ENCODE peak calls at places on chromosomes 7 and 10, in eight cellular contexts. One of them, this sample, is unnamed.

GRCh38 chr10:49293208-49293603 is 5.8 kb upstream of the C10orf71 start:
- DNase-seq in AG10803: no peak
- DNase-seq in foreskin fibroblast: no peak
- DNase-seq in pancreas: no peak
- DNase-seq in HFFc6: no peak
- DNase-seq in Panc1: no peak
- DNase-seq in WTC11: no peak
- DNase-seq in progenitor cell of endocrine pancreas: no peak
- DNase-seq in this sample: no peak

GRCh38 chr10:60425392-60426110 is 35.9 kb upstream of the ANK3 start:
- DNase-seq in AG10803: peak
- DNase-seq in WTC11: no peak
- DNase-seq in pancreas: no peak
- DNase-seq in foreskin fibroblast: peak
- DNase-seq in HFFc6: peak
- DNase-seq in Panc1: no peak
- DNase-seq in progenitor cell of endocrine pancreas: no peak
- DNase-seq in this sample: peak

GRCh38 chr10:31322647-31323046 is 3.6 kb downstream of the ZEB1 start:
- DNase-seq in Panc1: no peak
- DNase-seq in progenitor cell of endocrine pancreas: no peak
- DNase-seq in WTC11: no peak
- DNase-seq in foreskin fibroblast: no peak
- DNase-seq in HFFc6: no peak
- DNase-seq in pancreas: no peak
- DNase-seq in AG10803: peak
- DNase-seq in this sample: peak

GRCh38 chr10:91541481-91541880 is 91.4 kb downstream of the PPP1R3C start:
- DNase-seq in Panc1: no peak
- DNase-seq in foreskin fibroblast: no peak
- DNase-seq in progenitor cell of endocrine pancreas: no peak
- DNase-seq in HFFc6: no peak
- DNase-seq in AG10803: peak
- DNase-seq in pancreas: no peak
- DNase-seq in WTC11: no peak
- DNase-seq in this sample: peak

GRCh38 chr7:2757904-2758672 is 70.1 kb downstream of the AMZ1 start:
- DNase-seq in AG10803: peak
- DNase-seq in WTC11: no peak
- DNase-seq in foreskin fibroblast: peak
- DNase-seq in pancreas: no peak
- DNase-seq in progenitor cell of endocrine pancreas: no peak
- DNase-seq in HFFc6: peak
- DNase-seq in Panc1: peak
- DNase-seq in this sample: peak

GRCh38 chr10:48651293-48651692 is 33.4 kb upstream of the WDFY4 start:
- DNase-seq in foreskin fibroblast: no peak
- DNase-seq in pancreas: no peak
- DNase-seq in HFFc6: no peak
- DNase-seq in WTC11: no peak
- DNase-seq in progenitor cell of endocrine pancreas: no peak
- DNase-seq in Panc1: no peak
- DNase-seq in AG10803: no peak
- DNase-seq in this sample: no peak

GRCh38 chr10:78524941-78525340 is 491.3 kb downstream of the RPS24 start:
- DNase-seq in AG10803: no peak
- DNase-seq in WTC11: no peak
- DNase-seq in HFFc6: no peak
- DNase-seq in Panc1: no peak
- DNase-seq in progenitor cell of endocrine pancreas: no peak
- DNase-seq in foreskin fibroblast: no peak
- DNase-seq in pancreas: no peak
- DNase-seq in this sample: no peak

GRCh38 chr7:154423219-154423618 is 371.0 kb downstream of the DPP6 start:
- DNase-seq in WTC11: no peak
- DNase-seq in pancreas: no peak
- DNase-seq in AG10803: no peak
- DNase-seq in foreskin fibroblast: no peak
- DNase-seq in HFFc6: no peak
- DNase-seq in Panc1: no peak
- DNase-seq in progenitor cell of endocrine pancreas: no peak
- DNase-seq in this sample: no peak

GRCh38 chr10:110429301-110429700 is 68.4 kb upstream of the DUSP5 start:
- DNase-seq in WTC11: peak
- DNase-seq in progenitor cell of endocrine pancreas: no peak
- DNase-seq in pancreas: no peak
- DNase-seq in Panc1: no peak
- DNase-seq in HFFc6: peak
- DNase-seq in foreskin fibroblast: no peak
- DNase-seq in AG10803: no peak
- DNase-seq in this sample: no peak

GRCh38 chr10:16887565-16887964 is 70.3 kb upstream of the RSU1 start:
- DNase-seq in HFFc6: peak
- DNase-seq in Panc1: no peak
- DNase-seq in foreskin fibroblast: peak
- DNase-seq in WTC11: no peak
- DNase-seq in pancreas: no peak
- DNase-seq in progenitor cell of endocrine pancreas: no peak
- DNase-seq in AG10803: peak
- DNase-seq in this sample: peak

GRCh38 chr7:2451171-2452073 is 24.8 kb downstream of the GRIFIN start:
- DNase-seq in pancreas: peak
- DNase-seq in foreskin fibroblast: peak
- DNase-seq in WTC11: peak
- DNase-seq in Panc1: peak
- DNase-seq in AG10803: peak
- DNase-seq in HFFc6: peak
- DNase-seq in progenitor cell of endocrine pancreas: peak
- DNase-seq in this sample: no peak

GRCh38 chr7:2637505-2638223 is 5.9 kb downstream of the TTYH3 start:
- DNase-seq in foreskin fibroblast: no peak
- DNase-seq in HFFc6: no peak
- DNase-seq in progenitor cell of endocrine pancreas: no peak
- DNase-seq in AG10803: no peak
- DNase-seq in WTC11: no peak
- DNase-seq in Panc1: no peak
- DNase-seq in pancreas: peak
- DNase-seq in this sample: no peak

GRCh38 chr7:107725138-107725740 is 18.7 kb upstream of the CBLL1 start:
- DNase-seq in pancreas: no peak
- DNase-seq in HFFc6: peak
- DNase-seq in foreskin fibroblast: peak
- DNase-seq in WTC11: peak
- DNase-seq in AG10803: peak
- DNase-seq in Panc1: peak
- DNase-seq in progenitor cell of endocrine pancreas: no peak
- DNase-seq in this sample: peak

GRCh38 chr7:142629588-142630260 is 119.5 kb upstream of the PRSS1 start:
- DNase-seq in HFFc6: peak
- DNase-seq in pancreas: no peak
- DNase-seq in WTC11: no peak
- DNase-seq in progenitor cell of endocrine pancreas: no peak
- DNase-seq in Panc1: no peak
- DNase-seq in foreskin fibroblast: peak
- DNase-seq in AG10803: peak
- DNase-seq in this sample: peak

GRCh38 chr10:106450966-106451365 is 713.5 kb downstream of the SORCS1 start:
- DNase-seq in AG10803: no peak
- DNase-seq in pancreas: no peak
- DNase-seq in HFFc6: peak
- DNase-seq in progenitor cell of endocrine pancreas: no peak
- DNase-seq in Panc1: no peak
- DNase-seq in foreskin fibroblast: peak
- DNase-seq in WTC11: no peak
- DNase-seq in this sample: peak

GRCh38 chr10:71351087-71351486 is 32.0 kb downstream of the SLC29A3 start:
- DNase-seq in progenitor cell of endocrine pancreas: no peak
- DNase-seq in foreskin fibroblast: no peak
- DNase-seq in pancreas: no peak
- DNase-seq in Panc1: no peak
- DNase-seq in AG10803: no peak
- DNase-seq in WTC11: no peak
- DNase-seq in HFFc6: no peak
- DNase-seq in this sample: no peak

GRCh38 chr7:118104812-118105441 is 79.0 kb upstream of the LSM8 start:
- DNase-seq in foreskin fibroblast: no peak
- DNase-seq in pancreas: no peak
- DNase-seq in progenitor cell of endocrine pancreas: no peak
- DNase-seq in WTC11: no peak
- DNase-seq in HFFc6: no peak
- DNase-seq in Panc1: no peak
- DNase-seq in AG10803: peak
- DNase-seq in this sample: peak

DNA sequence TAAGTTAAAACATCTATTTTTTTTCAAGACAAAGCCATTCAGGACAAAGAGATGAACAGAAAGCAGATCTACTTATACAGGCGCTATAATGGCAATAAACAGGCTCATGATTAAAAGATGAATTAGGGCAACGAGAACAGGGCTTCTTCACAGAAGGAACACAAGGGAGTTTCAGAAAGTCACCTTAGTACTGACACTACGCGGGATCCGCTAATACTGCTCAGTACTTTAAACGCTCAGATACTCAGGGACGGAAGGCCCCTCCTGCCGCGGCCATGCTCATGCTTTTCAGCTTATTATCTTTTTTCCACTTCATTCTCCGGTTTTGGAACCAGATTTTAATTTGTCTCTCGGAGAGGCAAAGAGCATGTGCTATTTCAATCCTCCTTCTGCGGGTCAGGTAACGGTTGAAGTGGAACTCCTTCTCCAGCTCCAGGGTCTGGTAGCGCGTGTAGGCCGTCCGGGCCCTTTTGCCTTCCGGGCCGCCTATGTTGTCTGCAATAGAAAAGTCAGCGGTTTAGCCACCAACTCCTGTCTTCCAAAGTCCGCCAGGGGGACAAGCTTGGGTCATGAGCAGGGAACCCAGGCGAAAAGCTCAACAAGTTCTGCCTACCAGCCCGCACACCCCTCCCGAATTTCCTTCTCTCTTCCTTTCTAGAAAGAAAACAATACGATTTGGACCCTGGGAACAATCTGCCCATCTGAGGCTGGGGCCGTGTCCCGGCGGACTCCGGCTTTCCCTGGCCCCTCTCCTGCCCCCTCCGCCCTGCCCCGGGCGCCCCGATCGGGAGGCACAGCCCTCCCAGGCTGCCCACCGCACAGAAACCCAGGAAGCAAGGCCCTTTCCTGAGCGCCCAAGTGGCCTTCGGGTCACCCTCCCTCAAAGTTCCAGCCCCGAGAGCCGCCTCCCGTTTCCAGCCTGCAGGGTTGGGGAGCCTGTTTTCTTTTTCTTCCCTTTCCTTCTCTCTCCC is 1.6 kb downstream of the HOXA5 start:
- DNase-seq in foreskin fibroblast: no peak
- DNase-seq in HFFc6: no peak
- DNase-seq in progenitor cell of endocrine pancreas: no peak
- DNase-seq in pancreas: peak
- DNase-seq in AG10803: no peak
- DNase-seq in WTC11: peak
- DNase-seq in Panc1: no peak
- DNase-seq in this sample: no peak
- TF ChIP-seq CTCF in foreskin fibroblast: no peak
- TF ChIP-seq CTCF in HFFc6: no peak
- TF ChIP-seq CTCF in progenitor cell of endocrine pancreas: peak
- TF ChIP-seq CTCF in pancreas: no peak
- TF ChIP-seq CTCF in AG10803: no peak
- TF ChIP-seq CTCF in WTC11: no peak
- TF ChIP-seq CTCF in Panc1: peak
- TF ChIP-seq CTCF in this sample: no peak

GRCh38 chr7:22726849-22727792 is at the start of gene IL6:
- DNase-seq in pancreas: peak
- DNase-seq in HFFc6: peak
- DNase-seq in foreskin fibroblast: peak
- DNase-seq in WTC11: peak
- DNase-seq in progenitor cell of endocrine pancreas: no peak
- DNase-seq in Panc1: no peak
- DNase-seq in AG10803: peak
- DNase-seq in this sample: peak
- TF ChIP-seq CTCF in pancreas: no peak
- TF ChIP-seq CTCF in HFFc6: no peak
- TF ChIP-seq CTCF in foreskin fibroblast: no peak
- TF ChIP-seq CTCF in WTC11: no peak
- TF ChIP-seq CTCF in progenitor cell of endocrine pancreas: no peak
- TF ChIP-seq CTCF in Panc1: no peak
- TF ChIP-seq CTCF in AG10803: no peak
- TF ChIP-seq CTCF in this sample: no peak

GRCh38 chr7:129373651-129374428 is 60.4 kb upstream of the STRIP2 start:
- DNase-seq in HFFc6: no peak
- DNase-seq in WTC11: no peak
- DNase-seq in Panc1: no peak
- DNase-seq in AG10803: no peak
- DNase-seq in pancreas: no peak
- DNase-seq in progenitor cell of endocrine pancreas: no peak
- DNase-seq in foreskin fibroblast: no peak
- DNase-seq in this sample: no peak

GRCh38 chr7:129367700-129368388 is 66.4 kb upstream of the STRIP2 start:
- DNase-seq in AG10803: peak
- DNase-seq in foreskin fibroblast: peak
- DNase-seq in HFFc6: peak
- DNase-seq in progenitor cell of endocrine pancreas: peak
- DNase-seq in WTC11: peak
- DNase-seq in pancreas: peak
- DNase-seq in Panc1: peak
- DNase-seq in this sample: peak

GRCh38 chr7:129367349-129367699 is 66.9 kb upstream of the STRIP2 start:
- DNase-seq in Panc1: no peak
- DNase-seq in AG10803: no peak
- DNase-seq in foreskin fibroblast: no peak
- DNase-seq in progenitor cell of endocrine pancreas: no peak
- DNase-seq in HFFc6: no peak
- DNase-seq in WTC11: no peak
- DNase-seq in pancreas: no peak
- DNase-seq in this sample: no peak

GRCh38 chr7:129368389-129368986 is 65.7 kb upstream of the STRIP2 start:
- DNase-seq in pancreas: no peak
- DNase-seq in HFFc6: no peak
- DNase-seq in AG10803: no peak
- DNase-seq in WTC11: no peak
- DNase-seq in Panc1: no peak
- DNase-seq in progenitor cell of endocrine pancreas: no peak
- DNase-seq in foreskin fibroblast: no peak
- DNase-seq in this sample: no peak

DNA sequence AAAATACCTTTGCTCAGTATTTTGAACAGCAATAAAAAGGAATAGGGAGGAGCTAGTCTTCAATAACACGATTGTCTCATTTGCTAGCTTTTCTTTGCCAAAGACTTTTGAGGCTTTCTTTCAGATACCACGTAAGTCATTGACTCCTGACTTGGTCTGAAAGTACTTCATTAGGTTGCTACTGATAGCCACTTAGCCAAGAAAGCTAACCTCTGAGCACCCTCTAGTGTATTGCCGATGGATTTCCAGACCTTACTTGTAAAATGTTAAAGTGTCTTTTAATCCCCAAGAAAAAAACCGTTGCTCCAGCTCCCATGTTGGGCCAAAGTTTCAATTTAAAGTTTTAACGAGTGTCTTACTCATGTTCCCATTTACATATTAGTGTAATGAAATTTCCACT is 63.4 kb upstream of the STRIP2 start:
- DNase-seq in Panc1: no peak
- DNase-seq in pancreas: no peak
- DNase-seq in WTC11: no peak
- DNase-seq in HFFc6: no peak
- DNase-seq in AG10803: no peak
- DNase-seq in progenitor cell of endocrine pancreas: no peak
- DNase-seq in foreskin fibroblast: no peak
- DNase-seq in this sample: no peak
- TF ChIP-seq CTCF in Panc1: peak
- TF ChIP-seq CTCF in pancreas: no peak
- TF ChIP-seq CTCF in WTC11: no peak
- TF ChIP-seq CTCF in HFFc6: no peak
- TF ChIP-seq CTCF in AG10803: no peak
- TF ChIP-seq CTCF in progenitor cell of endocrine pancreas: no peak
- TF ChIP-seq CTCF in foreskin fibroblast: no peak
- TF ChIP-seq CTCF in this sample: no peak

GRCh38 chr7:158760936-158761335 is 56.3 kb upstream of the NCAPG2 start:
- DNase-seq in foreskin fibroblast: no peak
- DNase-seq in WTC11: no peak
- DNase-seq in progenitor cell of endocrine pancreas: no peak
- DNase-seq in AG10803: no peak
- DNase-seq in pancreas: no peak
- DNase-seq in HFFc6: no peak
- DNase-seq in Panc1: no peak
- DNase-seq in this sample: no peak
- TF ChIP-seq CTCF in foreskin fibroblast: peak
- TF ChIP-seq CTCF in WTC11: no peak
- TF ChIP-seq CTCF in progenitor cell of endocrine pancreas: peak
- TF ChIP-seq CTCF in AG10803: peak
- TF ChIP-seq CTCF in pancreas: no peak
- TF ChIP-seq CTCF in HFFc6: peak
- TF ChIP-seq CTCF in Panc1: no peak
- TF ChIP-seq CTCF in this sample: no peak

This sample was measured in astrocyte.